ENCODE peak calls at places on chromosomes 4 and X, in ten cellular contexts. C is OCI-LY7; L is psoas muscle; B is stimulated activated CD4-positive, alpha-beta T cell treated with anti-CD3 and anti-CD28 coated beads, Interleukin-2, amount 100 ng/mL, for 24 hours; Y is foreskin melanocyte; J is activated T-helper 9 cell treated with anti-CD3 and anti-CD28 coated beads, Interleukin-2, amount 50 U/mL, for 16 hours; G is breast epithelium; U is posterior cingulate gyrus; M is iPS-NIHi11; H is HT1080. V is an unnamed sample.

GRCh38 chrX:153878969-153879653 is 6.9 kb downstream of the L1CAM start:
- DNase-seq in L (peak; percentile 24), J (no peak), Y (no peak), G (no peak), M (no peak), H (no peak), U (no peak), B (peak; percentile 9), C (no peak), V (no peak)

GRCh38 chrX:71296806-71297205 is 4.7 kb upstream of the ITGB1BP2 start:
- DNase-seq in J (no peak), B (no peak), C (no peak), U (no peak), M (no peak), G (no peak), L (no peak), Y (no peak), H (no peak), V (no peak)

GRCh38 chrX:150088766-150089518 is 150.7 kb upstream of the EOLA2 start:
- DNase-seq in G (no peak), M (no peak), L (no peak), B (no peak), Y (no peak), U (no peak), C (no peak), J (no peak), H (no peak), V (no peak)

GRCh38 chrX:112609631-112610030 is 70.1 kb downstream of the LHFPL1 start:
- DNase-seq in M (no peak), Y (no peak), J (no peak), L (no peak), B (no peak), U (no peak), H (no peak), C (no peak), G (no peak), V (no peak)

GRCh38 chrX:50707376-50707775 is 106.6 kb downstream of the SHROOM4 start:
- DNase-seq in J (no peak), U (no peak), H (no peak), G (no peak), Y (no peak), L (no peak), M (no peak), B (no peak), C (no peak), V (peak; percentile 8)

GRCh38 chrX:53433651-53434639 is at the start of gene HSD17B10:
- DNase-seq in Y (peak; percentile 57), H (peak; percentile 78), L (peak; percentile 94), B (peak; percentile 90), C (peak; percentile 91), U (peak; percentile 88), G (peak; percentile 82), M (peak; percentile 92), J (peak; percentile 79), V (peak; percentile 90)

GRCh38 chr4:155666701-155667537 is at the start of gene GUCY1A1:
- DNase-seq in C (no peak), H (peak; percentile 25), Y (no peak), G (no peak), J (no peak), M (peak; percentile 64), B (peak; percentile 13), L (peak; percentile 64), U (peak; percentile 11), V (peak; percentile 80)

GRCh38 chrX:72060196-72060974 is 71.3 kb downstream of the RTL5 start:
- DNase-seq in U (peak; percentile 64), B (no peak), C (no peak), J (no peak), H (no peak), L (no peak), M (peak; percentile 48), G (no peak), Y (no peak), V (no peak)

GRCh38 chrX:140510895-140511295 is 6.0 kb upstream of the SOX3 start:
- DNase-seq in L (no peak), G (no peak), C (no peak), Y (no peak), H (no peak), B (no peak), J (no peak), U (no peak), M (no peak), V (no peak)

GRCh38 chrX:136273986-136274385 is 22.8 kb upstream of the MAP7D3 start:
- DNase-seq in B (no peak), C (no peak), H (no peak), M (no peak), Y (no peak), U (no peak), J (no peak), L (no peak), G (no peak), V (no peak)

GRCh38 chr4:85495621-85496020 is 20.7 kb downstream of the ARHGAP24 start:
- DNase-seq in G (no peak), U (no peak), J (no peak), H (no peak), C (no peak), L (no peak), M (no peak), B (no peak), Y (no peak), V (no peak)

GRCh38 chrX:150663061-150663460 is 30.1 kb upstream of the MTMR1 start:
- DNase-seq in C (no peak), G (no peak), L (no peak), U (no peak), Y (no peak), H (no peak), B (no peak), M (no peak), J (no peak), V (no peak)